ENCODE peak calls at places on chromosome 1, in four cellular contexts. One of them, this sample, is unnamed.

GRCh38 chr1:41366428-41367101 is 5.3 kb downstream of the FOXO6 start:
- DNase-seq in mesendoderm: no peak
- DNase-seq in H1: peak; percentile 71
- DNase-seq in IMR-90: no peak
- DNase-seq in this sample: no peak

GRCh38 chr1:183983371-183984105 is 54.0 kb downstream of the COLGALT2 start:
- DNase-seq in mesendoderm: no peak
- DNase-seq in H1: no peak
- DNase-seq in IMR-90: peak; percentile 19
- DNase-seq in this sample: no peak

GRCh38 chr1:47937586-47937985 is 59.6 kb downstream of the TRABD2B start:
- DNase-seq in mesendoderm: no peak
- DNase-seq in H1: no peak
- DNase-seq in IMR-90: no peak
- DNase-seq in this sample: no peak

GRCh38 chr1:58802640-58803476 is 19.0 kb upstream of the JUN start:
- DNase-seq in mesendoderm: no peak
- DNase-seq in H1: no peak
- DNase-seq in IMR-90: no peak
- DNase-seq in this sample: no peak

GRCh38 chr1:101592861-101593260 is 356.0 kb downstream of the S1PR1 start:
- DNase-seq in mesendoderm: no peak
- DNase-seq in H1: no peak
- DNase-seq in IMR-90: peak; percentile 1
- DNase-seq in this sample: no peak

GRCh38 chr1:178540204-178540603 is 27.3 kb downstream of the TEX35 start:
- DNase-seq in mesendoderm: no peak
- DNase-seq in H1: no peak
- DNase-seq in IMR-90: peak; percentile 8
- DNase-seq in this sample: no peak

GRCh38 chr1:156904187-156904959 is 10.9 kb downstream of the PEAR1 start:
- DNase-seq in mesendoderm: no peak
- DNase-seq in H1: no peak
- DNase-seq in IMR-90: no peak
- DNase-seq in this sample: no peak

GRCh38 chr1:108877858-108878257 is 1.1 kb downstream of the GPSM2 start:
- DNase-seq in mesendoderm: peak; percentile 3
- DNase-seq in H1: no peak
- DNase-seq in IMR-90: no peak
- DNase-seq in this sample: no peak

GRCh38 chr1:236304682-236305081 is 22.9 kb upstream of the ERO1B start:
- DNase-seq in mesendoderm: no peak
- DNase-seq in H1: no peak
- DNase-seq in IMR-90: no peak
- DNase-seq in this sample: no peak

DNA sequence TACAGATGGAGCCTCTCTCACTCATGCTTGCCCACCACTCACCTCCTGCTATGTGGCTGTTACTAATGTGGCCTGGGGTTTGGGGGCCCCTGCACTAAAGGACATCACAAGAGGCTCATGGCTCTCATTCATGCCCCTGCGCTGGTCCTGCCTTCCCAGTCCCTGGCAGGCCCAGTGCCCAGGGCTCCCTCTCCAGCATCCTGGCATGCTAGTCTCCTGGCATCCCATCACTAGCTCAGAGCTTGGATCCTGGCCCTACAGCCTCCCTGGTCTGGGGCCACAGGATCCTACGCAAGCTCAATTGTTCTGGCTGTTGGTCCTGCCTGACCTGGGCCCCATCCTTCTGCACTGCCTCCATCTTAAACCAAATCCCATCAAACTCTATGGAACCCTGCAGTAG is 685.4 kb downstream of the PTPRU start:
- DNase-seq in mesendoderm: no peak
- DNase-seq in H1: no peak
- DNase-seq in IMR-90: no peak
- DNase-seq in this sample: no peak
- H4K5ac ChIP-seq in mesendoderm: no peak overlapping the region
- H4K5ac ChIP-seq in H1: no peak overlapping the region
- H4K5ac ChIP-seq in IMR-90: no peak overlapping the region
- H4K5ac ChIP-seq in this sample: no peak overlapping the region

DNA sequence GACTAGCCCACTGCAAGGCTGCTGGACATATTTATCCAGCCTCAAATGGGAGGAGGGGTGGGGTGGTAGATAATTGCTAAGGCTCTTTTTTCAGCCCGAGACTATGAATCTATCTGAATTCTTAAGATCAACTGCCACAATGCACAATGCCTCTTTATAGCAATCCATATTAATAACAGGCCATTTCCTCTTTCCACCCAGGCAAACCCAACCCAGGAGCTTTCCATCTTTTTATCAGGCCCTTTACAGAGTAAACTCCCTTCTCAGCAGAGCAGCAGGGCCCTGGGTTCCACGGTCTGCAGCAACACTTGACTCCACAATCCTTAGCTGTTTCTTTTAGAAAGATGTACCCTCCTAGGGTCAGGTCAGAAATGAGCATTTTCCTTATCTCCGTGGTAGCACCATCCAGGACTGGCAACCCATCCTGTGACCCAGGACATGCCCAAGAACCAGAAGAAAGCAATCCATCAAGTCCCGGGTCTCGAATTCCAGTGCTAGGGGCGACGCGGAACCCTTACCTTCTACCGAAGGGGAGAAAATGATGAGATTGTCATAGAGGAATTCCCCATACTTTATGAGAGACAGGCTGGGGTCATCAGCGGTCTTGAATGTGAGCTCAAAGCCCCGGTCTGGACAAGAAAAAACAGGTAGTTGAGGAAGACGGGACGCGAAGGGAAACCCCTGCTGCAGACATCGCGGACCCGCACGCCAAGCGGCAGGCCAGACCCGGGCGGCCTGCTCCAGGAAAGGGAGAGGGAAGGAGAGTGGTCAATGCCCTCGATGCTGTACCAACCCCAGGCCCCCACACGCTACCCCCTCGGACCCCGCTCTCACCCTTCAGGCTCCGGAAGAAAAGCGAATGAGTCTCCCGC is 570 bp downstream of the DDOST start:
- DNase-seq in mesendoderm: no peak
- DNase-seq in H1: no peak
- DNase-seq in IMR-90: no peak
- DNase-seq in this sample: no peak
- H3K4ac ChIP-seq in mesendoderm: no peak overlapping the region
- H3K4ac ChIP-seq in H1: peak overlapping the region; percentile 66
- H3K4ac ChIP-seq in IMR-90: peak overlapping the region; percentile 80
- H3K4ac ChIP-seq in this sample: no peak overlapping the region

DNA sequence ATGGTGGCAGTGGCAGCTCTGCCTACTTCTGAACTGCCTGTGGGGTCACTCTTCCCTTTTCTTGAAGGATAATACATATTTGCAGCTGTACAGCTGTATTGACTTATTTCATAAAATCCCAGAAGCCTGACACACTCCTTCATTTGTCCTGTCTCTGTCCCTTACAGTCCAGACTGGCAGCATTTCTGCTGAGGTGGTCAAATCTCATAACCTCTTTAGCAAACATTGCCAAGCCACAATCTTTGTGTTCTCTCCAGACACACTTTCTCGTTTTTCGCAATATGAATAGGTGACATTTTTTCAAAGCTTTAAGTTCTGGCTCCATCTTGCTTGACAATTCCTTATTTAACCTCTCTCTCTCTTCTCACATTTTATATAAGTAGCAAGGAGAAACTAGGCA is 15.2 kb downstream of the LY9 start:
- DNase-seq in mesendoderm: no peak
- DNase-seq in H1: no peak
- DNase-seq in IMR-90: no peak
- DNase-seq in this sample: no peak
- H4K5ac ChIP-seq in mesendoderm: no peak overlapping the region
- H4K5ac ChIP-seq in H1: no peak overlapping the region
- H4K5ac ChIP-seq in IMR-90: no peak overlapping the region
- H4K5ac ChIP-seq in this sample: no peak overlapping the region

GRCh38 chr1:19473119-19473518 is 12.2 kb downstream of the CAPZB start:
- DNase-seq in mesendoderm: no peak
- DNase-seq in H1: no peak
- DNase-seq in IMR-90: no peak
- DNase-seq in this sample: no peak
- H3K4ac ChIP-seq in mesendoderm: no peak overlapping the region
- H3K4ac ChIP-seq in H1: no peak overlapping the region
- H3K4ac ChIP-seq in IMR-90: no peak overlapping the region
- H3K4ac ChIP-seq in this sample: no peak overlapping the region